ENCODE peak calls at places on chromosome 6, in nine cellular contexts. One of them, this sample, is unnamed.

GRCh38 chr6:154394571-154394970 is 38.0 kb upstream of the IPCEF1 start:
- DNase-seq in mesenteric fat pad: no peak
- DNase-seq in HCEC 1CT: no peak
- DNase-seq in right cardiac atrium: no peak
- DNase-seq in fibroblast of lung: no peak
- DNase-seq in GM04504: no peak
- DNase-seq in dorsolateral prefrontal cortex: no peak
- DNase-seq in GM12865: no peak
- DNase-seq in caudate nucleus: no peak
- DNase-seq in this sample: no peak

GRCh38 chr6:119147101-119148053 is 68.9 kb upstream of the FAM184A start:
- DNase-seq in mesenteric fat pad: no peak
- DNase-seq in HCEC 1CT: peak
- DNase-seq in right cardiac atrium: peak
- DNase-seq in fibroblast of lung: peak
- DNase-seq in GM04504: peak
- DNase-seq in dorsolateral prefrontal cortex: no peak
- DNase-seq in GM12865: peak
- DNase-seq in caudate nucleus: no peak
- DNase-seq in this sample: no peak

GRCh38 chr6:138493413-138493812 is 5.9 kb downstream of the NHSL1 start:
- DNase-seq in mesenteric fat pad: no peak
- DNase-seq in HCEC 1CT: no peak
- DNase-seq in right cardiac atrium: no peak
- DNase-seq in fibroblast of lung: peak
- DNase-seq in GM04504: no peak
- DNase-seq in dorsolateral prefrontal cortex: no peak
- DNase-seq in GM12865: no peak
- DNase-seq in caudate nucleus: no peak
- DNase-seq in this sample: no peak

GRCh38 chr6:44232676-44233559 is 9.5 kb downstream of the SLC29A1 start:
- DNase-seq in mesenteric fat pad: no peak
- DNase-seq in HCEC 1CT: no peak
- DNase-seq in right cardiac atrium: peak
- DNase-seq in fibroblast of lung: no peak
- DNase-seq in GM04504: no peak
- DNase-seq in dorsolateral prefrontal cortex: peak
- DNase-seq in GM12865: no peak
- DNase-seq in caudate nucleus: no peak
- DNase-seq in this sample: peak

GRCh38 chr6:9657994-9658393 is 756.9 kb downstream of the TFAP2A start:
- DNase-seq in mesenteric fat pad: no peak
- DNase-seq in HCEC 1CT: peak
- DNase-seq in right cardiac atrium: no peak
- DNase-seq in fibroblast of lung: peak
- DNase-seq in GM04504: no peak
- DNase-seq in dorsolateral prefrontal cortex: no peak
- DNase-seq in GM12865: no peak
- DNase-seq in caudate nucleus: no peak
- DNase-seq in this sample: no peak

GRCh38 chr6:12010635-12011275 is 1.4 kb upstream of the HIVEP1 start:
- DNase-seq in mesenteric fat pad: no peak
- DNase-seq in HCEC 1CT: peak
- DNase-seq in right cardiac atrium: peak
- DNase-seq in fibroblast of lung: no peak
- DNase-seq in GM04504: no peak
- DNase-seq in dorsolateral prefrontal cortex: peak
- DNase-seq in GM12865: no peak
- DNase-seq in caudate nucleus: peak
- DNase-seq in this sample: peak

GRCh38 chr6:54111341-54111740 is at the start of gene MLIP:
- DNase-seq in mesenteric fat pad: no peak
- DNase-seq in HCEC 1CT: no peak
- DNase-seq in right cardiac atrium: no peak
- DNase-seq in fibroblast of lung: no peak
- DNase-seq in GM04504: no peak
- DNase-seq in dorsolateral prefrontal cortex: no peak
- DNase-seq in GM12865: no peak
- DNase-seq in caudate nucleus: no peak
- DNase-seq in this sample: no peak

GRCh38 chr6:167093406-167093921 is 29.4 kb upstream of the CCR6 start:
- DNase-seq in mesenteric fat pad: no peak
- DNase-seq in HCEC 1CT: no peak
- DNase-seq in right cardiac atrium: no peak
- DNase-seq in fibroblast of lung: no peak
- DNase-seq in GM04504: no peak
- DNase-seq in dorsolateral prefrontal cortex: no peak
- DNase-seq in GM12865: peak
- DNase-seq in caudate nucleus: no peak
- DNase-seq in this sample: no peak

GRCh38 chr6:5730586-5731263 is 276.0 kb downstream of the NRN1 start:
- DNase-seq in mesenteric fat pad: no peak
- DNase-seq in HCEC 1CT: no peak
- DNase-seq in right cardiac atrium: no peak
- DNase-seq in fibroblast of lung: peak
- DNase-seq in GM04504: peak
- DNase-seq in dorsolateral prefrontal cortex: no peak
- DNase-seq in GM12865: no peak
- DNase-seq in caudate nucleus: no peak
- DNase-seq in this sample: no peak

GRCh38 chr6:146709036-146709622 is 110.4 kb downstream of the ADGB start:
- DNase-seq in mesenteric fat pad: no peak
- DNase-seq in HCEC 1CT: no peak
- DNase-seq in right cardiac atrium: peak
- DNase-seq in fibroblast of lung: no peak
- DNase-seq in GM04504: no peak
- DNase-seq in dorsolateral prefrontal cortex: no peak
- DNase-seq in GM12865: no peak
- DNase-seq in caudate nucleus: no peak
- DNase-seq in this sample: no peak

GRCh38 chr6:154384196-154384595 is 27.6 kb upstream of the IPCEF1 start:
- DNase-seq in mesenteric fat pad: no peak
- DNase-seq in HCEC 1CT: no peak
- DNase-seq in right cardiac atrium: no peak
- DNase-seq in fibroblast of lung: no peak
- DNase-seq in GM04504: no peak
- DNase-seq in dorsolateral prefrontal cortex: no peak
- DNase-seq in GM12865: no peak
- DNase-seq in caudate nucleus: no peak
- DNase-seq in this sample: no peak

GRCh38 chr6:125544819-125545218 is 204.6 kb upstream of the HEY2 start:
- DNase-seq in mesenteric fat pad: no peak
- DNase-seq in HCEC 1CT: no peak
- DNase-seq in right cardiac atrium: no peak
- DNase-seq in fibroblast of lung: no peak
- DNase-seq in GM04504: no peak
- DNase-seq in dorsolateral prefrontal cortex: no peak
- DNase-seq in GM12865: no peak
- DNase-seq in caudate nucleus: no peak
- DNase-seq in this sample: no peak

GRCh38 chr6:9532621-9533557 is 882.0 kb downstream of the TFAP2A start:
- DNase-seq in mesenteric fat pad: no peak
- DNase-seq in HCEC 1CT: no peak
- DNase-seq in right cardiac atrium: no peak
- DNase-seq in fibroblast of lung: peak
- DNase-seq in GM04504: peak
- DNase-seq in dorsolateral prefrontal cortex: no peak
- DNase-seq in GM12865: no peak
- DNase-seq in caudate nucleus: no peak
- DNase-seq in this sample: no peak

GRCh38 chr6:451336-451735 is 59.8 kb downstream of the IRF4 start:
- DNase-seq in mesenteric fat pad: peak
- DNase-seq in HCEC 1CT: no peak
- DNase-seq in right cardiac atrium: no peak
- DNase-seq in fibroblast of lung: no peak
- DNase-seq in GM04504: no peak
- DNase-seq in dorsolateral prefrontal cortex: no peak
- DNase-seq in GM12865: no peak
- DNase-seq in caudate nucleus: no peak
- DNase-seq in this sample: no peak

GRCh38 chr6:132161283-132161682 is 210.1 kb upstream of the CCN2 start:
- DNase-seq in mesenteric fat pad: no peak
- DNase-seq in HCEC 1CT: peak
- DNase-seq in right cardiac atrium: no peak
- DNase-seq in fibroblast of lung: peak
- DNase-seq in GM04504: peak
- DNase-seq in dorsolateral prefrontal cortex: no peak
- DNase-seq in GM12865: peak
- DNase-seq in caudate nucleus: no peak
- DNase-seq in this sample: no peak

GRCh38 chr6:96142142-96142541 is 126.4 kb downstream of the FUT9 start:
- DNase-seq in mesenteric fat pad: no peak
- DNase-seq in HCEC 1CT: no peak
- DNase-seq in right cardiac atrium: no peak
- DNase-seq in fibroblast of lung: no peak
- DNase-seq in GM04504: no peak
- DNase-seq in dorsolateral prefrontal cortex: no peak
- DNase-seq in GM12865: no peak
- DNase-seq in caudate nucleus: no peak
- DNase-seq in this sample: no peak

This sample was measured in heart right ventricle.